ENCODE peak calls at places on chromosomes 16 and 17, in four cellular contexts. Q, Z, F and M are unnamed samples.

GRCh38 chr16:55968221-55968620 is 93.0 kb upstream of the CES5A start:
- DNase-seq in F (no peak), Q (no peak), Z (no peak), M (no peak)

GRCh38 chr17:43360376-43360738 is 38.4 kb upstream of the ARL4D start:
- DNase-seq in F (peak; percentile 59), Z (peak; percentile 52), Q (peak; percentile 71), M (peak; percentile 55)

GRCh38 chr16:2770781-2771111 is 6.3 kb downstream of the ELOB start:
- DNase-seq in Q (no peak), Z (no peak), F (no peak), M (no peak)

GRCh38 chr17:59333845-59334244 is 2.4 kb downstream of the YPEL2 start:
- DNase-seq in Z (no peak), Q (no peak), F (no peak), M (no peak)

GRCh38 chr17:57109393-57110151 is 24.5 kb downstream of the AKAP1 start:
- DNase-seq in Q (no peak), F (no peak), Z (no peak), M (no peak)

GRCh38 chr17:1620486-1620885 is 8.1 kb downstream of the SLC43A2 start:
- DNase-seq in Z (no peak), F (no peak), Q (no peak), M (no peak)

GRCh38 chr17:49730078-49730786 is 22.5 kb upstream of the SLC35B1 start:
- DNase-seq in F (peak; percentile 97), Z (no peak), Q (no peak), M (no peak)

GRCh38 chr16:88656291-88656980 is 5.6 kb upstream of the CYBA start:
- DNase-seq in Q (no peak), F (no peak), Z (no peak), M (no peak)

GRCh38 chr17:27315322-27315721 is 21.4 kb downstream of the WSB1 start:
- DNase-seq in Z (no peak), Q (no peak), F (peak; percentile 83), M (no peak)

GRCh38 chr16:23357761-23358290 is 55.7 kb downstream of the SCNN1B start:
- DNase-seq in Z (no peak), F (no peak), Q (no peak), M (no peak)

GRCh38 chr16:70374213-70374612 is 27.5 kb downstream of the DDX19A start:
- DNase-seq in Q (no peak), F (no peak), Z (no peak), M (no peak)

GRCh38 chr16:27238016-27238587 is 30.5 kb downstream of the NSMCE1 start:
- DNase-seq in Q (peak; percentile 41), F (no peak), Z (no peak), M (peak; percentile 24)

GRCh38 chr16:85658504-85659326 is 30.0 kb downstream of the GINS2 start:
- DNase-seq in Q (no peak), Z (no peak), F (no peak), M (no peak)

GRCh38 chr17:61536417-61536955 is 54.5 kb downstream of the NACA2 start:
- DNase-seq in F (no peak), Z (no peak), Q (no peak), M (no peak)

GRCh38 chr16:74556375-74556922 is 50.5 kb downstream of the GLG1 start:
- DNase-seq in Z (peak; percentile 68), Q (no peak), F (no peak), M (no peak)

GRCh38 chr16:27199747-27200146 is 3.6 kb upstream of the KDM8 start:
- DNase-seq in Z (no peak), F (no peak), Q (no peak), M (no peak)

GRCh38 chr17:60525347-60525623 is 757 bp downstream of the APPBP2 start:
- DNase-seq in Q (no peak), Z (peak; percentile 2), F (no peak), M (no peak)

GRCh38 chr16:11682655-11683096 is 14.4 kb downstream of the SNN start:
- DNase-seq in Z (no peak), F (peak; percentile 86), Q (no peak), M (no peak)

GRCh38 chr17:39404542-39405378 is 3.3 kb upstream of the FBXL20 start:
- DNase-seq in F (peak; percentile 29), Q (peak; percentile 17), Z (peak; percentile 38), M (no peak)

GRCh38 chr17:1512351-1512750 is 4.1 kb downstream of the INPP5K start:
- DNase-seq in Q (no peak), F (no peak), Z (no peak), M (no peak)

GRCh38 chr17:75031972-75032895 is 14.5 kb downstream of the ATP5PD start:
- DNase-seq in F (no peak), Z (peak; percentile 65), Q (peak; percentile 59), M (no peak)

GRCh38 chr17:61075988-61076387 is 323.7 kb upstream of the TBX2 start:
- DNase-seq in F (no peak), Q (no peak), Z (no peak), M (no peak)

GRCh38 chr17:61662771-61663170 is 71.8 kb upstream of the NACA2 start:
- DNase-seq in F (peak; percentile 3), Q (no peak), Z (no peak), M (no peak)

GRCh38 chr17:1762906-1763829 is 1.3 kb downstream of the SERPINF1 start:
- DNase-seq in F (peak; percentile 82), Q (no peak), Z (no peak), M (no peak)

GRCh38 chr17:35735036-35735805 is 3.8 kb downstream of the RASL10B start:
- DNase-seq in F (no peak), Q (no peak), Z (no peak), M (no peak)

GRCh38 chr16:10180771-10181163 is 1.5 kb downstream of the GRIN2A start:
- DNase-seq in Q (no peak), Z (peak; percentile 52), F (no peak), M (no peak)